ENCODE peak calls at places on chromosomes 7 and 10, in five cellular contexts. One of them, this sample, is unnamed.

GRCh38 chr10:112584276-112584675 is 137.3 kb downstream of the VTI1A start:
- DNase-seq in right lobe of liver: no peak
- DNase-seq in endothelial cell: no peak
- DNase-seq in stomach: no peak
- DNase-seq in nephron progenitor cell: no peak
- DNase-seq in this sample: no peak

GRCh38 chr7:24702674-24703235 is 54.5 kb downstream of the GSDME start:
- DNase-seq in right lobe of liver: no peak
- DNase-seq in endothelial cell: no peak
- DNase-seq in stomach: no peak
- DNase-seq in nephron progenitor cell: no peak
- DNase-seq in this sample: no peak

GRCh38 chr10:7767209-7767608 is 20.6 kb downstream of the KIN start:
- DNase-seq in right lobe of liver: no peak
- DNase-seq in endothelial cell: no peak
- DNase-seq in stomach: no peak
- DNase-seq in nephron progenitor cell: no peak
- DNase-seq in this sample: no peak

GRCh38 chr10:72087392-72087968 is 871 bp downstream of the SPOCK2 start:
- DNase-seq in right lobe of liver: no peak
- DNase-seq in endothelial cell: no peak
- DNase-seq in stomach: no peak
- DNase-seq in nephron progenitor cell: peak; percentile 40
- DNase-seq in this sample: peak; percentile 60

GRCh38 chr10:3435671-3436070 is 263.1 kb upstream of the PITRM1 start:
- DNase-seq in right lobe of liver: no peak
- DNase-seq in endothelial cell: no peak
- DNase-seq in stomach: no peak
- DNase-seq in nephron progenitor cell: no peak
- DNase-seq in this sample: no peak

GRCh38 chr7:42015413-42015698 is 221.7 kb downstream of the GLI3 start:
- DNase-seq in right lobe of liver: no peak
- DNase-seq in endothelial cell: no peak
- DNase-seq in stomach: no peak
- DNase-seq in nephron progenitor cell: no peak
- DNase-seq in this sample: no peak

GRCh38 chr10:72335394-72336258 is 19.1 kb downstream of the DNAJB12 start:
- DNase-seq in right lobe of liver: peak; percentile 82
- DNase-seq in endothelial cell: no peak
- DNase-seq in stomach: peak; percentile 82
- DNase-seq in nephron progenitor cell: no peak
- DNase-seq in this sample: peak; percentile 80

GRCh38 chr10:73931767-73932624 is 21.1 kb downstream of the PLAU start:
- DNase-seq in right lobe of liver: no peak
- DNase-seq in endothelial cell: no peak
- DNase-seq in stomach: peak; percentile 55
- DNase-seq in nephron progenitor cell: no peak
- DNase-seq in this sample: peak; percentile 77

GRCh38 chr10:73887038-73888015 is 13.0 kb upstream of the CAMK2G start:
- DNase-seq in right lobe of liver: no peak
- DNase-seq in endothelial cell: peak; percentile 30
- DNase-seq in stomach: peak; percentile 73
- DNase-seq in nephron progenitor cell: no peak
- DNase-seq in this sample: no peak

GRCh38 chr10:17785276-17785935 is 23.7 kb upstream of the MRC1 start:
- DNase-seq in right lobe of liver: no peak
- DNase-seq in endothelial cell: no peak
- DNase-seq in stomach: no peak
- DNase-seq in nephron progenitor cell: no peak
- DNase-seq in this sample: no peak

GRCh38 chr7:158030071-158030470 is 557.6 kb downstream of the PTPRN2 start:
- DNase-seq in right lobe of liver: no peak
- DNase-seq in endothelial cell: no peak
- DNase-seq in stomach: no peak
- DNase-seq in nephron progenitor cell: no peak
- DNase-seq in this sample: no peak

GRCh38 chr7:51324206-51324884 is 7.7 kb upstream of the COBL start:
- DNase-seq in right lobe of liver: no peak
- DNase-seq in endothelial cell: no peak
- DNase-seq in stomach: no peak
- DNase-seq in nephron progenitor cell: no peak
- DNase-seq in this sample: no peak

GRCh38 chr7:129824291-129825004 is 128.3 kb downstream of the UBE2H start:
- DNase-seq in right lobe of liver: no peak
- DNase-seq in endothelial cell: no peak
- DNase-seq in stomach: no peak
- DNase-seq in nephron progenitor cell: no peak
- DNase-seq in this sample: no peak

GRCh38 chr10:131561897-131562296 is 250.4 kb upstream of the TCERG1L start:
- DNase-seq in right lobe of liver: no peak
- DNase-seq in endothelial cell: no peak
- DNase-seq in stomach: no peak
- DNase-seq in nephron progenitor cell: no peak
- DNase-seq in this sample: no peak

GRCh38 chr7:149432121-149432691 is 28.7 kb downstream of the ZNF777 start:
- DNase-seq in right lobe of liver: no peak
- DNase-seq in endothelial cell: no peak
- DNase-seq in stomach: no peak
- DNase-seq in nephron progenitor cell: no peak
- DNase-seq in this sample: no peak

GRCh38 chr10:79229830-79230562 is 117.3 kb upstream of the PPIF start:
- DNase-seq in right lobe of liver: no peak
- DNase-seq in endothelial cell: peak; percentile 66
- DNase-seq in stomach: no peak
- DNase-seq in nephron progenitor cell: peak; percentile 78
- DNase-seq in this sample: no peak

GRCh38 chr10:115827180-115827579 is 445.8 kb downstream of the GFRA1 start:
- DNase-seq in right lobe of liver: no peak
- DNase-seq in endothelial cell: no peak
- DNase-seq in stomach: no peak
- DNase-seq in nephron progenitor cell: no peak
- DNase-seq in this sample: no peak

GRCh38 chr10:117306674-117307073 is 65.8 kb downstream of the SLC18A2 start:
- DNase-seq in right lobe of liver: no peak
- DNase-seq in endothelial cell: no peak
- DNase-seq in stomach: no peak
- DNase-seq in nephron progenitor cell: no peak
- DNase-seq in this sample: no peak

GRCh38 chr10:26448292-26448691 is 10.2 kb downstream of the APBB1IP start:
- DNase-seq in right lobe of liver: no peak
- DNase-seq in endothelial cell: no peak
- DNase-seq in stomach: no peak
- DNase-seq in nephron progenitor cell: no peak
- DNase-seq in this sample: no peak

GRCh38 chr10:26451903-26452302 is 13.8 kb downstream of the APBB1IP start:
- DNase-seq in right lobe of liver: no peak
- DNase-seq in endothelial cell: no peak
- DNase-seq in stomach: no peak
- DNase-seq in nephron progenitor cell: no peak
- DNase-seq in this sample: no peak

GRCh38 chr10:26449726-26450125 is 11.6 kb downstream of the APBB1IP start:
- DNase-seq in right lobe of liver: no peak
- DNase-seq in endothelial cell: no peak
- DNase-seq in stomach: no peak
- DNase-seq in nephron progenitor cell: no peak
- DNase-seq in this sample: no peak

GRCh38 chr10:26446258-26446657 is 8.1 kb downstream of the APBB1IP start:
- DNase-seq in right lobe of liver: no peak
- DNase-seq in endothelial cell: no peak
- DNase-seq in stomach: no peak
- DNase-seq in nephron progenitor cell: no peak
- DNase-seq in this sample: no peak

GRCh38 chr10:26448706-26449435 is 10.7 kb downstream of the APBB1IP start:
- DNase-seq in right lobe of liver: no peak
- DNase-seq in endothelial cell: no peak
- DNase-seq in stomach: no peak
- DNase-seq in nephron progenitor cell: no peak
- DNase-seq in this sample: peak; percentile 85
- TF ChIP-seq CTCF in right lobe of liver: no peak
- TF ChIP-seq CTCF in endothelial cell: no peak
- TF ChIP-seq CTCF in stomach: no peak
- TF ChIP-seq CTCF in nephron progenitor cell: no peak
- TF ChIP-seq CTCF in this sample: no peak

GRCh38 chr10:60466267-60467201 is 76.9 kb upstream of the ANK3 start:
- DNase-seq in right lobe of liver: no peak
- DNase-seq in endothelial cell: no peak
- DNase-seq in stomach: no peak
- DNase-seq in nephron progenitor cell: no peak
- DNase-seq in this sample: no peak
- TF ChIP-seq CTCF in right lobe of liver: no peak
- TF ChIP-seq CTCF in endothelial cell: no peak
- TF ChIP-seq CTCF in stomach: no peak
- TF ChIP-seq CTCF in nephron progenitor cell: no peak
- TF ChIP-seq CTCF in this sample: no peak

DNA sequence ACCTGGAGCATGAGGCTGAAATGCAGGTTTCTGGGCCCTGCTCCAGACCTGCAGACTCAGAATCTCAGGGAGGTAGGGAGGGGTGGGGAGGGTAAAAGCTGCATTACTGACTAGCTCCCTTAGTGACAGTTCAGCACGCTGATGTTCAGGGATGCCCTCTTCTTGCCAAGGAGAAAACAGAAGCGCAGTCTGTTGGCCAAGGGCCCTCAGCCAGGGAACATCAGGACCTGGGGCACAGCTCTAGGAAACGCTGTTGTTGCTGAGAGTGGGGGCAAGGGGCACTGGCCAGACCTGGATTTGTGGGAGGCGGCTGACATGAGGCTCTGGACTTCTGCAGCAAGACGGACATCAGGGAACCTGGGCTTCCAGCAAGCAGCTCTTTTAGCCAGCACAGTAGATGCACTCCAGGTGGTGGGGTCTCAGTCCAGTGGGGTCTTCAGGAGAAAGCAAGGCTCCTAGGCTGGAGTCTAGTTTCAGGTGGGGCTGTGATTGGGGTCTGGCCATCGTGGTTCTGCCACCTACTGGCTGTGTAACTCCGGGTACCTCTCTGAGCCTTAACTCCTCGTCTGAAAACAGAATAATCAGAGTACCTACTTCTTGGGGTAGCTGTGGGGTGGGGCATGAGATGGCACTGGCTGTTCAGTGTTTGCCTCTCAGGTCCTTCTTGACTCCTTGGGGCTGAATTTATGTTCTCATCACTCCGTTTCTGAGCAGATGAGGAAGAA is 72.9 kb upstream of the PRLHR start:
- DNase-seq in right lobe of liver: no peak
- DNase-seq in endothelial cell: no peak
- DNase-seq in stomach: no peak
- DNase-seq in nephron progenitor cell: no peak
- DNase-seq in this sample: no peak
- TF ChIP-seq CTCF in right lobe of liver: no peak
- TF ChIP-seq CTCF in endothelial cell: no peak
- TF ChIP-seq CTCF in stomach: no peak
- TF ChIP-seq CTCF in nephron progenitor cell: no peak
- TF ChIP-seq CTCF in this sample: no peak

GRCh38 chr7:88546808-88547207 is 212.7 kb upstream of the ZNF804B start:
- DNase-seq in right lobe of liver: no peak
- DNase-seq in endothelial cell: peak; percentile 58
- DNase-seq in stomach: no peak
- DNase-seq in nephron progenitor cell: no peak
- DNase-seq in this sample: peak; percentile 51
- TF ChIP-seq CTCF in right lobe of liver: peak; percentile 40
- TF ChIP-seq CTCF in endothelial cell: peak; percentile 66
- TF ChIP-seq CTCF in stomach: peak; percentile 32
- TF ChIP-seq CTCF in nephron progenitor cell: peak; percentile 17
- TF ChIP-seq CTCF in this sample: peak; percentile 55

GRCh38 chr7:117669818-117670217 is 190.0 kb downstream of the CFTR start:
- DNase-seq in right lobe of liver: no peak
- DNase-seq in endothelial cell: no peak
- DNase-seq in stomach: no peak
- DNase-seq in nephron progenitor cell: no peak
- DNase-seq in this sample: no peak
- TF ChIP-seq CTCF in right lobe of liver: no peak
- TF ChIP-seq CTCF in endothelial cell: no peak
- TF ChIP-seq CTCF in stomach: no peak
- TF ChIP-seq CTCF in nephron progenitor cell: peak; percentile 15
- TF ChIP-seq CTCF in this sample: no peak

DNA sequence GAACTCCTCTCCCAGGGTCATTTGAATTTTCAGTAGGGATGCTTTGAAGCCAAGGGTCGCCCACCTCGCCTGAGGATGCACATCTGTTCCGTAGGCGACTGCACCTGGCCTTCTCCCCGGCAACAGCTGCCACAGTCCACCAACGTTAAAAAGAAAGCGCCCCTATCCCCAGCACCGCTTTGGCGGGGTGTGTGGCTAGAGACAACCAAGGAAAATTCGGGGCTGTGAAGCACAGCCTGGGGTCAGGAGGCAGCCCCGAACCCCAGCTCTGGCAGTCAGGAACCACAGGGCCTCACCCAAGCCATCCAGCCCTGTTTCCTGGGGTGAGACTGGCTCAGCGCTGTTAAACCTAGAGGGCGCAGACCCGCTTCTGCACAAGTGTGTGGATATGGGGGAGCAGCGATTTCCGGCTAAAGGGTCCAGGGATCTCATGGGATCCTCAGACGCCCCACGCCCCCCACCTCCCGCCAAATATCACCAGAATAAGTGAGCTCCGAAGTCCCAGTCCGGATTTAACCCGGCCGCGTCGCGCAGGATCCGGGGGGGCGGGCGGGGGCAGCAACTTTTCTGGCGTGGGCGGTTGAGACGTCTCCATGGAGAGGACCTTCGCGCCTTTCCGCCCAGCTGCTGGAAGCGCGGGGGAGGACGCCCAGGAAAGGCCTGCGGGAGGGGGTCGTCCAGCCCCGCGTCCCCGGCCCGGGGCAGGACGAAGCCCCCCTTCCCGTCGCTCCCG is 821 bp downstream of the ZC3HAV1L start:
- DNase-seq in right lobe of liver: peak; percentile 28
- DNase-seq in endothelial cell: no peak
- DNase-seq in stomach: no peak
- DNase-seq in nephron progenitor cell: no peak
- DNase-seq in this sample: peak; percentile 59
- TF ChIP-seq CTCF in right lobe of liver: no peak
- TF ChIP-seq CTCF in endothelial cell: no peak
- TF ChIP-seq CTCF in stomach: no peak
- TF ChIP-seq CTCF in nephron progenitor cell: no peak
- TF ChIP-seq CTCF in this sample: no peak

GRCh38 chr7:37921340-37921805 is 933 bp downstream of the EPDR1 start:
- DNase-seq in right lobe of liver: no peak
- DNase-seq in endothelial cell: peak; percentile 31
- DNase-seq in stomach: no peak
- DNase-seq in nephron progenitor cell: no peak
- DNase-seq in this sample: peak; percentile 51

GRCh38 chr7:37918526-37918925 is 1.9 kb upstream of the SFRP4 start:
- DNase-seq in right lobe of liver: no peak
- DNase-seq in endothelial cell: no peak
- DNase-seq in stomach: no peak
- DNase-seq in nephron progenitor cell: no peak
- DNase-seq in this sample: no peak

GRCh38 chr7:37921876-37922275 is 1.4 kb downstream of the EPDR1 start:
- DNase-seq in right lobe of liver: no peak
- DNase-seq in endothelial cell: no peak
- DNase-seq in stomach: no peak
- DNase-seq in nephron progenitor cell: no peak
- DNase-seq in this sample: no peak

GRCh38 chr7:37920305-37920618 is 178 bp upstream of the EPDR1 start:
- DNase-seq in right lobe of liver: no peak
- DNase-seq in endothelial cell: no peak
- DNase-seq in stomach: no peak
- DNase-seq in nephron progenitor cell: no peak
- DNase-seq in this sample: no peak

GRCh38 chr7:37920619-37921339 is at the start of gene EPDR1:
- DNase-seq in right lobe of liver: peak; percentile 75
- DNase-seq in endothelial cell: peak; percentile 65
- DNase-seq in stomach: no peak
- DNase-seq in nephron progenitor cell: peak; percentile 61
- DNase-seq in this sample: peak; percentile 67
- TF ChIP-seq CTCF in right lobe of liver: peak; percentile 32
- TF ChIP-seq CTCF in endothelial cell: peak; percentile 28
- TF ChIP-seq CTCF in stomach: no peak
- TF ChIP-seq CTCF in nephron progenitor cell: no peak
- TF ChIP-seq CTCF in this sample: no peak

This sample was measured in activated CD8-positive, alpha-beta T cell treated with anti-CD3 and anti-CD28 coated beads for 36 hours.